ENCODE peak calls at places on chromosomes 11 and 22, in six cellular contexts. One of them, this sample, is unnamed.

GRCh38 chr22:36569999-36570398 is 41.0 kb upstream of the EIF3D start:
- DNase-seq in HEK293T: peak
- DNase-seq in T-helper 1 cell: no peak
- DNase-seq in NCI-H2029 treated with DMSO at 0.1 percent for 48 hours: no peak
- DNase-seq in activated CD4-positive, alpha-beta memory T cell treated with anti-CD3 and anti-CD28 coated beads, Interleukin-2, amount 10 ng/mL, durations not matched to agents 7 days and 5 days: no peak
- DNase-seq in prostate gland: no peak
- DNase-seq in this sample: no peak

GRCh38 chr22:49975543-49976389 is 15.2 kb downstream of the PIM3 start:
- DNase-seq in HEK293T: no peak
- DNase-seq in T-helper 1 cell: no peak
- DNase-seq in NCI-H2029 treated with DMSO at 0.1 percent for 48 hours: no peak
- DNase-seq in activated CD4-positive, alpha-beta memory T cell treated with anti-CD3 and anti-CD28 coated beads, Interleukin-2, amount 10 ng/mL, durations not matched to agents 7 days and 5 days: peak
- DNase-seq in prostate gland: no peak
- DNase-seq in this sample: no peak

GRCh38 chr11:134337051-134337450 is 5.3 kb downstream of the GLB1L2 start:
- DNase-seq in HEK293T: no peak
- DNase-seq in T-helper 1 cell: no peak
- DNase-seq in NCI-H2029 treated with DMSO at 0.1 percent for 48 hours: no peak
- DNase-seq in activated CD4-positive, alpha-beta memory T cell treated with anti-CD3 and anti-CD28 coated beads, Interleukin-2, amount 10 ng/mL, durations not matched to agents 7 days and 5 days: no peak
- DNase-seq in prostate gland: no peak
- DNase-seq in this sample: no peak

GRCh38 chr11:124311269-124311668 is 2.5 kb downstream of the OR8D1 start:
- DNase-seq in HEK293T: no peak
- DNase-seq in T-helper 1 cell: no peak
- DNase-seq in NCI-H2029 treated with DMSO at 0.1 percent for 48 hours: no peak
- DNase-seq in activated CD4-positive, alpha-beta memory T cell treated with anti-CD3 and anti-CD28 coated beads, Interleukin-2, amount 10 ng/mL, durations not matched to agents 7 days and 5 days: no peak
- DNase-seq in prostate gland: no peak
- DNase-seq in this sample: no peak

GRCh38 chr22:23063539-23064380 is 6.6 kb upstream of the GNAZ start:
- DNase-seq in HEK293T: no peak
- DNase-seq in T-helper 1 cell: no peak
- DNase-seq in NCI-H2029 treated with DMSO at 0.1 percent for 48 hours: no peak
- DNase-seq in activated CD4-positive, alpha-beta memory T cell treated with anti-CD3 and anti-CD28 coated beads, Interleukin-2, amount 10 ng/mL, durations not matched to agents 7 days and 5 days: peak
- DNase-seq in prostate gland: no peak
- DNase-seq in this sample: no peak

GRCh38 chr22:39530692-39531331 is 1.7 kb downstream of the RPS19BP1 start:
- DNase-seq in HEK293T: peak
- DNase-seq in T-helper 1 cell: no peak
- DNase-seq in NCI-H2029 treated with DMSO at 0.1 percent for 48 hours: no peak
- DNase-seq in activated CD4-positive, alpha-beta memory T cell treated with anti-CD3 and anti-CD28 coated beads, Interleukin-2, amount 10 ng/mL, durations not matched to agents 7 days and 5 days: no peak
- DNase-seq in prostate gland: no peak
- DNase-seq in this sample: no peak

GRCh38 chr11:12942157-12942556 is 67.0 kb upstream of the RASSF10 start:
- DNase-seq in HEK293T: no peak
- DNase-seq in T-helper 1 cell: no peak
- DNase-seq in NCI-H2029 treated with DMSO at 0.1 percent for 48 hours: no peak
- DNase-seq in activated CD4-positive, alpha-beta memory T cell treated with anti-CD3 and anti-CD28 coated beads, Interleukin-2, amount 10 ng/mL, durations not matched to agents 7 days and 5 days: no peak
- DNase-seq in prostate gland: no peak
- DNase-seq in this sample: no peak

GRCh38 chr22:40175571-40176105 is 2.1 kb upstream of the TNRC6B start:
- DNase-seq in HEK293T: no peak
- DNase-seq in T-helper 1 cell: no peak
- DNase-seq in NCI-H2029 treated with DMSO at 0.1 percent for 48 hours: no peak
- DNase-seq in activated CD4-positive, alpha-beta memory T cell treated with anti-CD3 and anti-CD28 coated beads, Interleukin-2, amount 10 ng/mL, durations not matched to agents 7 days and 5 days: no peak
- DNase-seq in prostate gland: no peak
- DNase-seq in this sample: no peak

GRCh38 chr11:111177037-111177988 is 68.2 kb upstream of the POU2AF2 start:
- DNase-seq in HEK293T: no peak
- DNase-seq in T-helper 1 cell: no peak
- DNase-seq in NCI-H2029 treated with DMSO at 0.1 percent for 48 hours: no peak
- DNase-seq in activated CD4-positive, alpha-beta memory T cell treated with anti-CD3 and anti-CD28 coated beads, Interleukin-2, amount 10 ng/mL, durations not matched to agents 7 days and 5 days: no peak
- DNase-seq in prostate gland: no peak
- DNase-seq in this sample: no peak

GRCh38 chr22:39593931-39594285 is 23.4 kb downstream of the CACNA1I start:
- DNase-seq in HEK293T: no peak
- DNase-seq in T-helper 1 cell: no peak
- DNase-seq in NCI-H2029 treated with DMSO at 0.1 percent for 48 hours: no peak
- DNase-seq in activated CD4-positive, alpha-beta memory T cell treated with anti-CD3 and anti-CD28 coated beads, Interleukin-2, amount 10 ng/mL, durations not matched to agents 7 days and 5 days: no peak
- DNase-seq in prostate gland: no peak
- DNase-seq in this sample: no peak

GRCh38 chr11:6351782-6352181 is 31.5 kb upstream of the CAVIN3 start:
- DNase-seq in HEK293T: no peak
- DNase-seq in T-helper 1 cell: no peak
- DNase-seq in NCI-H2029 treated with DMSO at 0.1 percent for 48 hours: no peak
- DNase-seq in activated CD4-positive, alpha-beta memory T cell treated with anti-CD3 and anti-CD28 coated beads, Interleukin-2, amount 10 ng/mL, durations not matched to agents 7 days and 5 days: peak
- DNase-seq in prostate gland: no peak
- DNase-seq in this sample: peak

GRCh38 chr11:35375332-35376125 is 43.8 kb downstream of the SLC1A2 start:
- DNase-seq in HEK293T: no peak
- DNase-seq in T-helper 1 cell: no peak
- DNase-seq in NCI-H2029 treated with DMSO at 0.1 percent for 48 hours: no peak
- DNase-seq in activated CD4-positive, alpha-beta memory T cell treated with anti-CD3 and anti-CD28 coated beads, Interleukin-2, amount 10 ng/mL, durations not matched to agents 7 days and 5 days: no peak
- DNase-seq in prostate gland: no peak
- DNase-seq in this sample: no peak

GRCh38 chr11:69154938-69155301 is 815 bp upstream of the SMIM38 start:
- DNase-seq in HEK293T: no peak
- DNase-seq in T-helper 1 cell: no peak
- DNase-seq in NCI-H2029 treated with DMSO at 0.1 percent for 48 hours: no peak
- DNase-seq in activated CD4-positive, alpha-beta memory T cell treated with anti-CD3 and anti-CD28 coated beads, Interleukin-2, amount 10 ng/mL, durations not matched to agents 7 days and 5 days: no peak
- DNase-seq in prostate gland: no peak
- DNase-seq in this sample: no peak

GRCh38 chr22:44057411-44057987 is 33.4 kb downstream of the PARVB start:
- DNase-seq in HEK293T: no peak
- DNase-seq in T-helper 1 cell: no peak
- DNase-seq in NCI-H2029 treated with DMSO at 0.1 percent for 48 hours: no peak
- DNase-seq in activated CD4-positive, alpha-beta memory T cell treated with anti-CD3 and anti-CD28 coated beads, Interleukin-2, amount 10 ng/mL, durations not matched to agents 7 days and 5 days: no peak
- DNase-seq in prostate gland: peak
- DNase-seq in this sample: no peak

GRCh38 chr11:67483901-67484665 is 1.3 kb downstream of the AIP start:
- DNase-seq in HEK293T: no peak
- DNase-seq in T-helper 1 cell: peak
- DNase-seq in NCI-H2029 treated with DMSO at 0.1 percent for 48 hours: no peak
- DNase-seq in activated CD4-positive, alpha-beta memory T cell treated with anti-CD3 and anti-CD28 coated beads, Interleukin-2, amount 10 ng/mL, durations not matched to agents 7 days and 5 days: peak
- DNase-seq in prostate gland: no peak
- DNase-seq in this sample: no peak

GRCh38 chr11:66595245-66595904 is 2.4 kb downstream of the CCS start:
- DNase-seq in HEK293T: no peak
- DNase-seq in T-helper 1 cell: no peak
- DNase-seq in NCI-H2029 treated with DMSO at 0.1 percent for 48 hours: peak
- DNase-seq in activated CD4-positive, alpha-beta memory T cell treated with anti-CD3 and anti-CD28 coated beads, Interleukin-2, amount 10 ng/mL, durations not matched to agents 7 days and 5 days: peak
- DNase-seq in prostate gland: no peak
- DNase-seq in this sample: no peak

GRCh38 chr11:57650739-57651090 is 1.0 kb upstream of the YPEL4 start:
- DNase-seq in HEK293T: no peak
- DNase-seq in T-helper 1 cell: no peak
- DNase-seq in NCI-H2029 treated with DMSO at 0.1 percent for 48 hours: no peak
- DNase-seq in activated CD4-positive, alpha-beta memory T cell treated with anti-CD3 and anti-CD28 coated beads, Interleukin-2, amount 10 ng/mL, durations not matched to agents 7 days and 5 days: no peak
- DNase-seq in prostate gland: no peak
- DNase-seq in this sample: no peak

GRCh38 chr11:119218141-119218878 is 12.2 kb downstream of the CBL start:
- DNase-seq in HEK293T: no peak
- DNase-seq in T-helper 1 cell: no peak
- DNase-seq in NCI-H2029 treated with DMSO at 0.1 percent for 48 hours: no peak
- DNase-seq in activated CD4-positive, alpha-beta memory T cell treated with anti-CD3 and anti-CD28 coated beads, Interleukin-2, amount 10 ng/mL, durations not matched to agents 7 days and 5 days: no peak
- DNase-seq in prostate gland: no peak
- DNase-seq in this sample: no peak